ENCODE peak calls at places on chromosome 9, in eight cellular contexts. One of them, this sample, is unnamed.

GRCh38 chr9:34501889-34502425 is 20.8 kb downstream of the ENHO start:
- DNase-seq in non-pigmented ciliary epithelial cell: no peak
- DNase-seq in anterior cingulate cortex: peak
- DNase-seq in iPS-NIHi11: peak
- DNase-seq in activated T-cell treated with anti-CD3 and anti-CD28 coated beads, Interleukin-2, amount 50 U/mL, for 24 hours: no peak
- DNase-seq in fibroblast of villous mesenchyme: peak
- DNase-seq in PC-3: peak
- DNase-seq in iris pigment epithelial cell: peak
- DNase-seq in this sample: no peak

GRCh38 chr9:38079410-38080105 is 10.5 kb upstream of the SHB start:
- DNase-seq in iPS-NIHi11: no peak
- DNase-seq in activated T-cell treated with anti-CD3 and anti-CD28 coated beads, Interleukin-2, amount 50 U/mL, for 24 hours: no peak
- DNase-seq in PC-3: no peak
- DNase-seq in fibroblast of villous mesenchyme: peak
- DNase-seq in iris pigment epithelial cell: peak
- DNase-seq in non-pigmented ciliary epithelial cell: no peak
- DNase-seq in anterior cingulate cortex: no peak
- DNase-seq in this sample: no peak

GRCh38 chr9:123876750-123877149 is 53.2 kb downstream of the DENND1A start:
- DNase-seq in anterior cingulate cortex: no peak
- DNase-seq in non-pigmented ciliary epithelial cell: no peak
- DNase-seq in fibroblast of villous mesenchyme: no peak
- DNase-seq in iris pigment epithelial cell: no peak
- DNase-seq in activated T-cell treated with anti-CD3 and anti-CD28 coated beads, Interleukin-2, amount 50 U/mL, for 24 hours: no peak
- DNase-seq in PC-3: no peak
- DNase-seq in iPS-NIHi11: no peak
- DNase-seq in this sample: no peak

GRCh38 chr9:107749787-107750444 is 260.3 kb upstream of the KLF4 start:
- DNase-seq in PC-3: peak
- DNase-seq in non-pigmented ciliary epithelial cell: no peak
- DNase-seq in activated T-cell treated with anti-CD3 and anti-CD28 coated beads, Interleukin-2, amount 50 U/mL, for 24 hours: no peak
- DNase-seq in iris pigment epithelial cell: peak
- DNase-seq in iPS-NIHi11: peak
- DNase-seq in anterior cingulate cortex: peak
- DNase-seq in fibroblast of villous mesenchyme: peak
- DNase-seq in this sample: peak

GRCh38 chr9:136297016-136297691 is 6.7 kb downstream of the CCDC187 start:
- DNase-seq in activated T-cell treated with anti-CD3 and anti-CD28 coated beads, Interleukin-2, amount 50 U/mL, for 24 hours: no peak
- DNase-seq in non-pigmented ciliary epithelial cell: no peak
- DNase-seq in iPS-NIHi11: no peak
- DNase-seq in fibroblast of villous mesenchyme: no peak
- DNase-seq in anterior cingulate cortex: no peak
- DNase-seq in PC-3: peak
- DNase-seq in iris pigment epithelial cell: no peak
- DNase-seq in this sample: no peak

GRCh38 chr9:12538842-12539584 is 154.2 kb upstream of the TYRP1 start:
- DNase-seq in fibroblast of villous mesenchyme: peak
- DNase-seq in iPS-NIHi11: no peak
- DNase-seq in iris pigment epithelial cell: no peak
- DNase-seq in activated T-cell treated with anti-CD3 and anti-CD28 coated beads, Interleukin-2, amount 50 U/mL, for 24 hours: no peak
- DNase-seq in anterior cingulate cortex: no peak
- DNase-seq in non-pigmented ciliary epithelial cell: no peak
- DNase-seq in PC-3: no peak
- DNase-seq in this sample: no peak

GRCh38 chr9:109941771-109942170 is 161.8 kb downstream of the PALM2AKAP2 start:
- DNase-seq in fibroblast of villous mesenchyme: no peak
- DNase-seq in iris pigment epithelial cell: no peak
- DNase-seq in anterior cingulate cortex: no peak
- DNase-seq in PC-3: no peak
- DNase-seq in iPS-NIHi11: no peak
- DNase-seq in non-pigmented ciliary epithelial cell: no peak
- DNase-seq in activated T-cell treated with anti-CD3 and anti-CD28 coated beads, Interleukin-2, amount 50 U/mL, for 24 hours: no peak
- DNase-seq in this sample: no peak

GRCh38 chr9:111411266-111411665 is 72.9 kb downstream of the ECPAS start:
- DNase-seq in iris pigment epithelial cell: no peak
- DNase-seq in fibroblast of villous mesenchyme: no peak
- DNase-seq in activated T-cell treated with anti-CD3 and anti-CD28 coated beads, Interleukin-2, amount 50 U/mL, for 24 hours: no peak
- DNase-seq in non-pigmented ciliary epithelial cell: no peak
- DNase-seq in PC-3: no peak
- DNase-seq in iPS-NIHi11: no peak
- DNase-seq in anterior cingulate cortex: no peak
- DNase-seq in this sample: no peak

GRCh38 chr9:22240619-22241018 is 206.0 kb upstream of the DMRTA1 start:
- DNase-seq in non-pigmented ciliary epithelial cell: no peak
- DNase-seq in activated T-cell treated with anti-CD3 and anti-CD28 coated beads, Interleukin-2, amount 50 U/mL, for 24 hours: no peak
- DNase-seq in PC-3: peak
- DNase-seq in iris pigment epithelial cell: peak
- DNase-seq in anterior cingulate cortex: no peak
- DNase-seq in iPS-NIHi11: no peak
- DNase-seq in fibroblast of villous mesenchyme: peak
- DNase-seq in this sample: no peak

GRCh38 chr9:130498298-130498917 is 53.6 kb downstream of the ASS1 start:
- DNase-seq in iPS-NIHi11: no peak
- DNase-seq in iris pigment epithelial cell: peak
- DNase-seq in activated T-cell treated with anti-CD3 and anti-CD28 coated beads, Interleukin-2, amount 50 U/mL, for 24 hours: no peak
- DNase-seq in PC-3: no peak
- DNase-seq in fibroblast of villous mesenchyme: peak
- DNase-seq in anterior cingulate cortex: no peak
- DNase-seq in non-pigmented ciliary epithelial cell: no peak
- DNase-seq in this sample: no peak

GRCh38 chr9:91776409-91777365 is 173.3 kb downstream of the ROR2 start:
- DNase-seq in PC-3: no peak
- DNase-seq in non-pigmented ciliary epithelial cell: no peak
- DNase-seq in iris pigment epithelial cell: peak
- DNase-seq in anterior cingulate cortex: no peak
- DNase-seq in activated T-cell treated with anti-CD3 and anti-CD28 coated beads, Interleukin-2, amount 50 U/mL, for 24 hours: no peak
- DNase-seq in iPS-NIHi11: no peak
- DNase-seq in fibroblast of villous mesenchyme: peak
- DNase-seq in this sample: no peak

GRCh38 chr9:96317335-96317980 is 15.5 kb upstream of the HSD17B3 start:
- DNase-seq in iris pigment epithelial cell: peak
- DNase-seq in non-pigmented ciliary epithelial cell: no peak
- DNase-seq in iPS-NIHi11: peak
- DNase-seq in PC-3: peak
- DNase-seq in activated T-cell treated with anti-CD3 and anti-CD28 coated beads, Interleukin-2, amount 50 U/mL, for 24 hours: peak
- DNase-seq in fibroblast of villous mesenchyme: peak
- DNase-seq in anterior cingulate cortex: peak
- DNase-seq in this sample: no peak

GRCh38 chr9:117744856-117745389 is 40.7 kb downstream of the TLR4 start:
- DNase-seq in anterior cingulate cortex: peak
- DNase-seq in iPS-NIHi11: peak
- DNase-seq in PC-3: no peak
- DNase-seq in iris pigment epithelial cell: peak
- DNase-seq in activated T-cell treated with anti-CD3 and anti-CD28 coated beads, Interleukin-2, amount 50 U/mL, for 24 hours: no peak
- DNase-seq in fibroblast of villous mesenchyme: no peak
- DNase-seq in non-pigmented ciliary epithelial cell: no peak
- DNase-seq in this sample: no peak

GRCh38 chr9:107588393-107588792 is 98.8 kb upstream of the KLF4 start:
- DNase-seq in iris pigment epithelial cell: no peak
- DNase-seq in non-pigmented ciliary epithelial cell: no peak
- DNase-seq in iPS-NIHi11: no peak
- DNase-seq in fibroblast of villous mesenchyme: no peak
- DNase-seq in activated T-cell treated with anti-CD3 and anti-CD28 coated beads, Interleukin-2, amount 50 U/mL, for 24 hours: no peak
- DNase-seq in anterior cingulate cortex: no peak
- DNase-seq in PC-3: no peak
- DNase-seq in this sample: no peak

GRCh38 chr9:124671861-124672260 is 99.2 kb downstream of the NR6A1 start:
- DNase-seq in iris pigment epithelial cell: no peak
- DNase-seq in iPS-NIHi11: no peak
- DNase-seq in non-pigmented ciliary epithelial cell: no peak
- DNase-seq in fibroblast of villous mesenchyme: no peak
- DNase-seq in anterior cingulate cortex: no peak
- DNase-seq in activated T-cell treated with anti-CD3 and anti-CD28 coated beads, Interleukin-2, amount 50 U/mL, for 24 hours: no peak
- DNase-seq in PC-3: no peak
- DNase-seq in this sample: no peak

GRCh38 chr9:71249729-71250317 is 128.4 kb upstream of the TRPM3 start:
- DNase-seq in non-pigmented ciliary epithelial cell: peak
- DNase-seq in iris pigment epithelial cell: peak
- DNase-seq in activated T-cell treated with anti-CD3 and anti-CD28 coated beads, Interleukin-2, amount 50 U/mL, for 24 hours: no peak
- DNase-seq in fibroblast of villous mesenchyme: peak
- DNase-seq in anterior cingulate cortex: no peak
- DNase-seq in PC-3: peak
- DNase-seq in iPS-NIHi11: peak
- DNase-seq in this sample: peak

GRCh38 chr9:130500340-130500771 is 55.6 kb downstream of the ASS1 start:
- DNase-seq in iPS-NIHi11: no peak
- DNase-seq in fibroblast of villous mesenchyme: no peak
- DNase-seq in non-pigmented ciliary epithelial cell: no peak
- DNase-seq in iris pigment epithelial cell: no peak
- DNase-seq in anterior cingulate cortex: no peak
- DNase-seq in activated T-cell treated with anti-CD3 and anti-CD28 coated beads, Interleukin-2, amount 50 U/mL, for 24 hours: no peak
- DNase-seq in PC-3: peak
- DNase-seq in this sample: no peak

GRCh38 chr9:121185178-121185745 is 16.4 kb downstream of the RAB14 start:
- DNase-seq in fibroblast of villous mesenchyme: no peak
- DNase-seq in anterior cingulate cortex: no peak
- DNase-seq in iPS-NIHi11: no peak
- DNase-seq in PC-3: no peak
- DNase-seq in activated T-cell treated with anti-CD3 and anti-CD28 coated beads, Interleukin-2, amount 50 U/mL, for 24 hours: no peak
- DNase-seq in non-pigmented ciliary epithelial cell: no peak
- DNase-seq in iris pigment epithelial cell: no peak
- DNase-seq in this sample: no peak

GRCh38 chr9:2158729-2159128 is 143.6 kb downstream of the SMARCA2 start:
- DNase-seq in iris pigment epithelial cell: no peak
- DNase-seq in activated T-cell treated with anti-CD3 and anti-CD28 coated beads, Interleukin-2, amount 50 U/mL, for 24 hours: no peak
- DNase-seq in PC-3: no peak
- DNase-seq in anterior cingulate cortex: no peak
- DNase-seq in non-pigmented ciliary epithelial cell: no peak
- DNase-seq in fibroblast of villous mesenchyme: no peak
- DNase-seq in iPS-NIHi11: no peak
- DNase-seq in this sample: no peak

GRCh38 chr9:121059998-121060636 is 10.0 kb upstream of the C5 start:
- DNase-seq in iris pigment epithelial cell: peak
- DNase-seq in activated T-cell treated with anti-CD3 and anti-CD28 coated beads, Interleukin-2, amount 50 U/mL, for 24 hours: no peak
- DNase-seq in non-pigmented ciliary epithelial cell: no peak
- DNase-seq in PC-3: peak
- DNase-seq in fibroblast of villous mesenchyme: peak
- DNase-seq in iPS-NIHi11: peak
- DNase-seq in anterior cingulate cortex: no peak
- DNase-seq in this sample: peak

GRCh38 chr9:132748450-132748849 is 78.2 kb downstream of the GTF3C4 start:
- DNase-seq in activated T-cell treated with anti-CD3 and anti-CD28 coated beads, Interleukin-2, amount 50 U/mL, for 24 hours: no peak
- DNase-seq in anterior cingulate cortex: no peak
- DNase-seq in non-pigmented ciliary epithelial cell: no peak
- DNase-seq in iris pigment epithelial cell: peak
- DNase-seq in iPS-NIHi11: no peak
- DNase-seq in fibroblast of villous mesenchyme: no peak
- DNase-seq in PC-3: no peak
- DNase-seq in this sample: no peak

GRCh38 chr9:121901616-121902015 is 191.5 kb downstream of the TTLL11 start:
- DNase-seq in iris pigment epithelial cell: peak
- DNase-seq in PC-3: no peak
- DNase-seq in activated T-cell treated with anti-CD3 and anti-CD28 coated beads, Interleukin-2, amount 50 U/mL, for 24 hours: no peak
- DNase-seq in anterior cingulate cortex: no peak
- DNase-seq in fibroblast of villous mesenchyme: peak
- DNase-seq in non-pigmented ciliary epithelial cell: no peak
- DNase-seq in iPS-NIHi11: no peak
- DNase-seq in this sample: no peak